ENCODE peak calls at places on chromosomes 4 and X, in four cellular contexts. Q is K562, F is A549, X is HepG2. Y is an unnamed sample.

GRCh38 chrX:14398725-14399124 is 130.6 kb upstream of the GLRA2 start:
- DNase-seq in F (no peak), X (no peak), Q (no peak), Y (no peak)

GRCh38 chrX:26376037-26376708 is 160.2 kb downstream of the MAGEB5 start:
- DNase-seq in X (no peak), F (no peak), Q (no peak), Y (no peak)

GRCh38 chrX:3244203-3244743 is 102.2 kb downstream of the MXRA5 start:
- DNase-seq in X (no peak), F (no peak), Q (no peak), Y (no peak)

GRCh38 chr4:1208970-1209704 is 36.8 kb upstream of the SPON2 start:
- DNase-seq in X (no peak), F (no peak), Q (no peak), Y (no peak)

GRCh38 chrX:121479406-121479805 is 432.0 kb downstream of the GLUD2 start:
- DNase-seq in F (no peak), X (no peak), Q (no peak), Y (no peak)

GRCh38 chr4:184250795-184251679 is 33.4 kb upstream of the ENPP6 start:
- DNase-seq in F (peak; percentile 22), Q (peak; percentile 57), X (peak; percentile 71), Y (no peak)

GRCh38 chrX:66328950-66329596 is 165.0 kb downstream of the HEPH start:
- DNase-seq in X (no peak), Q (no peak), F (no peak), Y (no peak)

GRCh38 chr4:89056953-89057398 is at the start of gene FAM13A:
- DNase-seq in Q (peak; percentile 79), X (peak; percentile 12), F (peak; percentile 41), Y (peak; percentile 60)

GRCh38 chrX:24347871-24348270 is 12.6 kb upstream of the SUPT20HL1 start:
- DNase-seq in Q (no peak), F (no peak), X (no peak), Y (no peak)

GRCh38 chr4:140005699-140006098 is 148.3 kb downstream of the MAML3 start:
- DNase-seq in F (no peak), Q (no peak), X (no peak), Y (no peak)

GRCh38 chr4:3851211-3851610 is 85.0 kb downstream of the ADRA2C start:
- DNase-seq in F (no peak), X (no peak), Q (no peak), Y (peak; percentile 63)

GRCh38 chrX:30748337-30748960 is 95.2 kb downstream of the GK start:
- DNase-seq in F (no peak), Q (peak; percentile 20), X (peak; percentile 50), Y (no peak)

GRCh38 chrX:3990569-3990968 is 277.1 kb upstream of the PRKX start:
- DNase-seq in F (no peak), X (no peak), Q (peak; percentile 2), Y (no peak)

GRCh38 chr4:76948441-76949292 is 885 bp upstream of the SEPTIN11 start:
- DNase-seq in X (peak; percentile 70), Q (peak; percentile 93), F (peak; percentile 55), Y (peak; percentile 71)

GRCh38 chr4:15848191-15848842 is 70.2 kb downstream of the CD38 start:
- DNase-seq in F (no peak), X (no peak), Q (peak; percentile 18), Y (no peak)

GRCh38 chr4:153449338-153449737 is 16.8 kb upstream of the TMEM131L start:
- DNase-seq in X (no peak), Q (no peak), F (no peak), Y (no peak)

GRCh38 chr4:168501407-168501806 is 4.6 kb downstream of the PALLD start:
- DNase-seq in X (peak; percentile 36), Q (no peak), F (no peak), Y (no peak)

GRCh38 chr4:2942532-2943363 is 20.5 kb downstream of the NOP14 start:
- DNase-seq in X (no peak), Q (no peak), F (no peak), Y (no peak)

GRCh38 chr4:176778491-176778890 is 14.2 kb downstream of the VEGFC start:
- DNase-seq in X (no peak), Q (no peak), F (no peak), Y (no peak)

GRCh38 chr4:171308661-171309060 is 504.5 kb upstream of the GALNTL6 start:
- DNase-seq in F (no peak), Q (no peak), X (no peak), Y (no peak)

GRCh38 chr4:82372502-82372873 is 1.3 kb downstream of the HNRNPD start:
- DNase-seq in F (no peak), Q (peak; percentile 69), X (no peak), Y (peak; percentile 27)

GRCh38 chr4:181018472-181018871 is 1224.7 kb upstream of the TENM3 start:
- DNase-seq in X (no peak), Q (no peak), F (no peak), Y (no peak)

GRCh38 chrX:133401539-133401938 is 13.8 kb downstream of the GPC4 start:
- DNase-seq in Q (no peak), X (no peak), F (no peak), Y (no peak)

GRCh38 chr4:133390198-133390855 is 241.2 kb downstream of the PCDH10 start:
- DNase-seq in Q (no peak), X (no peak), F (no peak), Y (no peak)

GRCh38 chr4:168784786-168785461 is 225.1 kb downstream of the CBR4 start:
- DNase-seq in X (no peak), F (no peak), Q (no peak), Y (no peak)

GRCh38 chrX:68112321-68112720 is 321.0 kb downstream of the OPHN1 start:
- DNase-seq in F (no peak), Q (no peak), X (no peak), Y (no peak)

GRCh38 chr4:40621592-40622512 is 7.8 kb downstream of the RBM47 start:
- DNase-seq in F (peak; percentile 52), Q (peak; percentile 16), X (peak; percentile 60), Y (peak; percentile 22)

GRCh38 chr4:142112451-142112850 is 476.1 kb downstream of the IL15 start:
- DNase-seq in X (no peak), Q (no peak), F (no peak), Y (no peak)

GRCh38 chr4:26860922-26861433 is 337 bp downstream of the STIM2 start:
- DNase-seq in X (peak; percentile 10), F (no peak), Q (no peak), Y (peak; percentile 55)

GRCh38 chr4:186563761-186564160 is 8.4 kb upstream of the MTNR1A start:
- DNase-seq in Q (no peak), F (no peak), X (no peak), Y (no peak)

GRCh38 chr4:152459326-152459725 is 76.6 kb downstream of the FBXW7 start:
- DNase-seq in Q (no peak), F (no peak), X (no peak), Y (no peak)

GRCh38 chrX:107171369-107172102 is 34.7 kb downstream of the NUP62CL start:
- DNase-seq in Q (no peak), X (no peak), F (no peak), Y (no peak)

GRCh38 chrX:107168259-107168658 is 38.0 kb downstream of the NUP62CL start:
- DNase-seq in Q (peak; percentile 68), X (no peak), F (no peak), Y (no peak)

GRCh38 chrX:107168712-107169111 is 37.5 kb downstream of the NUP62CL start:
- DNase-seq in X (no peak), F (no peak), Q (no peak), Y (no peak)

DNA sequence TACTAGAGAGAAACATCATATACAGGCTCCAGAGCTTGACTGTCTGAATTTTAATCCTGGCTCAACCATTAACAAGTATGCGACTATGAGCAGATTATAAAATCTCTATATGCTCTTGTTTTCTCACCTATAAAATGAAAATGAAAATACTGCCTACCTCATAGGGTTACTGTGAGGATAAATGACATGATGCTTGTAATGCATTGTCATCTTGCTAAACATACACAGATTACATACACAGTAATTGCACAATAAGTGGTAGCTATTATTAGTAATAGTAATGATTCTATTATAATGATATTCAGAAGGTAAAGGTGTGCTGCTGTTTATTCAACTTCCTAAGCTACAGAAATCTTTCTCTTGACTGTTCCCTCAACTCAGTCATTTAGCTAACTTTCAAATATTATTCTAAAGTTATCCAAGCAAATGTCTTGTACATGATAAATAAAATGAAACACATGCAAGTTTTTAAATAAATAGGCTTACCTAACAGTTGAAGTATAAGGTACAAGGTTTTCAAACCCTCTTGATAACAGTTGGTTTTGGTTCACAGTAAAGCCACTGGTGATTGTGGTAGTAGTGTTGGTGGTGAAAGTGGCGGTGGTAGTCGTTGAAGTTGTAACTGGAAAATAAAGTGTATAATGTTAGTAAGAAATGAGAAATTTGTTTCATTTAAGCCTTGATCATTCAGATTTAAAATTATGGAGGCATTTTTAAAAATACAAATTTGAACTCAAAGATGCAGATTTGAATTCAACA is 38.9 kb downstream of the NUP62CL start:
- DNase-seq in X (no peak), F (no peak), Q (no peak), Y (no peak)
- TF ChIP-seq NR3C1 in X (no peak), F (no peak), Q (no peak), Y (no peak)

GRCh38 chrX:110418220-110418856 is 59.7 kb downstream of the RTL9 start:
- DNase-seq in F (peak; percentile 59), Q (peak; percentile 59), X (no peak), Y (peak; percentile 14)
- TF ChIP-seq USF2 in F (no peak), Q (no peak), X (no peak), Y (no peak)

DNA sequence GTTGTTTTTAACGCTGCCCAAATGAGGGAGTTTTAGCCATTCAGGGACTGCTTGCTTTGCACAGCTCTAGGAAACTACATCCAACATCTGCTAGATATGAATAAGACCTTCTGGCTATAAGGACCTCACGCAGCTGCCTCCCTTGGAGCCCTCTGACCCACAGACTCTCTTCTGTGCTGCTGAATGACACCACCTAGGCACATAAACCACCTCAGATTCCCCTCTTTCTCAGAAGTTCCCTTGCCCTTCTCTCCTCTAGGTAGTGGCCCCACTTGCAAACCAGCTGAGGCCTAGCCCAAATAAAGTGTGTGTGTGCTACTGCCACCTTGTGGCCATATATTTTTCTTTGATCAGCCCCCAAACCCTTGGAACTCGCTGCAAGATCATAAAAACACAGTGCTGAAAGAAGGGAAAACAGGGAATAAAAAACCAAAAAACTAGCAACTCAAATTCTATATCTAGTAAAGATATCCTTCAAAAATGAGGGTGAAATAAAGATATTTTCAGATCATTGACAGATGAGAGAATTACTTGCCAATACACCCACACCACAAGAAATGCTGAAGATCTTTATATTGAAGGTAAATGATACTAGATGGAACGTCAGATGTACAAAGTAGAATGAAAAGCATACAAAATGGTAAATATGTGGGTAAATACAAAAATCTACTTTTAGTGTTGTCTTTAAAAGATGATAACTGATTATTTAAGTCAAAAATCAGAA is 265.9 kb downstream of the ADAMTS3 start:
- DNase-seq in Q (peak; percentile 45), F (peak; percentile 3), X (peak; percentile 34), Y (peak; percentile 58)
- TF ChIP-seq NR3C1 in Q (no peak), F (no peak), X (no peak), Y (no peak)

DNA sequence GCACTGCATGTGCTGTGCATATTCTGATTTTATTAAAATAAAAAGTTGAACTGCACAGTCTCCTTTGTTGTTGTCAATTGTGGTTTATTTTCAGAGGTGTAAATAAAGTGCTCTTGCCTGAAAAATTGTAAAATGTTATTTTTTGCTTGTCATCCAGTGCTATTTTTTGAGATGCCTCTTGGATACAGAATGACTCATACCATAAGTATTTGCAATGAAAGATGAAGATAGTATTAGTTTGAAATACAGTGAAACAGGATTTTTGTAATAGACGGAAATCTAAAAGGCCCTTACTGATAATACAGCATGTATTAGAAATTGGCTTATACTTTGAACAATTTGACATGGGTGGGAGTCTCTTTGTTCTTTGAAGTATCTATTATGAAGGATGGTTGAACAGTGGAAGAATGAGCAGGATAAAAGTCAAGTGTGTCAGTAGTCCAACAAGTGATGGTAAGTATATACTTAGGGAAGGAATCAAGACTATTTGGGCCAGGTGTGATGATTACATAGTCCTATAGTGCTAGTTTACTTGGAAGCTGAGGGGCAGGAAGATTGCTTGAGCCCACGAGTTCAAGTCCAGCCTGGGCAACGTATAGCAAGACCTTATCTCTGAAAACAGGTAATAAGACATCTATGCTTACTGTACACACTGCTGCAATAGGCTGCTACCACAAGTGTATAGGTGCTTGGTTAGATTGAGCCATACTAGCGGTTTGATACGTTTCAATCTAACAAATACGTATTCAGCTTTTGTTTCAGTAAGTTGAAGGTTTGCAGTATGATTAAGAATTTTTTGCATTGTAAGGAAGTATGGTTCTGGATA is 16.4 kb downstream of the DDX3X start:
- DNase-seq in F (no peak), Q (no peak), X (no peak), Y (no peak)
- TF ChIP-seq USF2 in F (no peak), Q (no peak), X (no peak), Y (no peak)